ENCODE peak calls at places on chromosomes 7 and 10, in four cellular contexts. X, A, S and F are unnamed samples.

GRCh38 chr10:84933402-84933801 is 605.0 kb downstream of the CCSER2 start:
- DNase-seq in S (no peak), A (no peak), X (no peak), F (no peak)

GRCh38 chr7:44752822-44753221 is 4.2 kb downstream of the ZMIZ2 start:
- DNase-seq in S (no peak), A (no peak), X (no peak), F (no peak)

GRCh38 chr7:129225206-129225930 is 538 bp downstream of the AHCYL2 start:
- DNase-seq in X (peak; percentile 17), A (peak; percentile 77), S (no peak), F (no peak)

GRCh38 chr7:8564296-8564695 is 130.9 kb downstream of the NXPH1 start:
- DNase-seq in X (no peak), A (no peak), S (no peak), F (no peak)

GRCh38 chr7:158996214-158997109 is 140.1 kb downstream of the DYNC2I1 start:
- DNase-seq in A (no peak), S (no peak), X (no peak), F (no peak)

GRCh38 chr10:128861018-128861565 is 605.9 kb upstream of the MGMT start:
- DNase-seq in S (no peak), X (no peak), A (peak; percentile 8), F (no peak)

GRCh38 chr7:106772655-106773108 is 92.4 kb upstream of the PIK3CG start:
- DNase-seq in X (no peak), A (no peak), S (no peak), F (no peak)

GRCh38 chr7:133082390-133082766 is 488 bp upstream of the CHCHD3 start:
- DNase-seq in S (no peak), X (no peak), A (no peak), F (no peak)

GRCh38 chr10:132869621-132870020 is 72.7 kb downstream of the CFAP46 start:
- DNase-seq in A (no peak), X (no peak), S (no peak), F (no peak)

GRCh38 chr7:49866076-49866735 is 92.8 kb downstream of the VWC2 start:
- DNase-seq in X (no peak), S (no peak), A (no peak), F (no peak)

GRCh38 chr10:104309980-104310978 is 28.0 kb downstream of the ITPRIP start:
- DNase-seq in S (no peak), X (no peak), A (no peak), F (no peak)

GRCh38 chr10:129929343-129930297 is 34.5 kb downstream of the EBF3 start:
- DNase-seq in S (no peak), X (no peak), A (no peak), F (no peak)

GRCh38 chr7:39621261-39621660 is 2.1 kb upstream of the RALA start:
- DNase-seq in A (no peak), X (no peak), S (no peak), F (no peak)

GRCh38 chr7:26567263-26567662 is 275.6 kb downstream of the SNX10 start:
- DNase-seq in X (no peak), A (no peak), S (no peak), F (no peak)

GRCh38 chr10:77496941-77497420 is 140.6 kb downstream of the KCNMA1 start:
- DNase-seq in X (no peak), S (no peak), A (no peak), F (no peak)

GRCh38 chr7:52719677-52720076 is 315.8 kb upstream of the POM121L12 start:
- DNase-seq in A (no peak), X (no peak), S (no peak), F (no peak)

GRCh38 chr10:99234739-99235468 is 748 bp downstream of the HPSE2 start:
- DNase-seq in A (no peak), X (no peak), S (no peak), F (no peak)

GRCh38 chr10:67669978-67670377 is 26.0 kb downstream of the CTNNA3 start:
- DNase-seq in A (no peak), S (no peak), X (no peak), F (no peak)

GRCh38 chr7:90298145-90299038 is 22.7 kb downstream of the FAM237B start:
- DNase-seq in X (peak; percentile 63), S (peak; percentile 30), A (no peak), F (no peak)

GRCh38 chr10:3761111-3761686 is 23.8 kb downstream of the KLF6 start:
- DNase-seq in A (no peak), X (no peak), S (no peak), F (peak; percentile 76)

GRCh38 chr10:391304-391703 is 256.0 kb downstream of the ZMYND11 start:
- DNase-seq in X (no peak), A (no peak), S (peak; percentile 70), F (no peak)

GRCh38 chr10:120735773-120736371 is 115.3 kb upstream of the WDR11 start:
- DNase-seq in S (peak; percentile 22), A (no peak), X (peak; percentile 8), F (peak; percentile 7)

GRCh38 chr10:92591550-92592140 is 1.3 kb upstream of the KIF11 start:
- DNase-seq in X (peak; percentile 77), S (peak; percentile 87), A (peak; percentile 87), F (peak; percentile 75)
- TF ChIP-seq CHD2 in X (no peak), S (peak; percentile 63), A (no peak), F (peak; percentile 63)

DNA sequence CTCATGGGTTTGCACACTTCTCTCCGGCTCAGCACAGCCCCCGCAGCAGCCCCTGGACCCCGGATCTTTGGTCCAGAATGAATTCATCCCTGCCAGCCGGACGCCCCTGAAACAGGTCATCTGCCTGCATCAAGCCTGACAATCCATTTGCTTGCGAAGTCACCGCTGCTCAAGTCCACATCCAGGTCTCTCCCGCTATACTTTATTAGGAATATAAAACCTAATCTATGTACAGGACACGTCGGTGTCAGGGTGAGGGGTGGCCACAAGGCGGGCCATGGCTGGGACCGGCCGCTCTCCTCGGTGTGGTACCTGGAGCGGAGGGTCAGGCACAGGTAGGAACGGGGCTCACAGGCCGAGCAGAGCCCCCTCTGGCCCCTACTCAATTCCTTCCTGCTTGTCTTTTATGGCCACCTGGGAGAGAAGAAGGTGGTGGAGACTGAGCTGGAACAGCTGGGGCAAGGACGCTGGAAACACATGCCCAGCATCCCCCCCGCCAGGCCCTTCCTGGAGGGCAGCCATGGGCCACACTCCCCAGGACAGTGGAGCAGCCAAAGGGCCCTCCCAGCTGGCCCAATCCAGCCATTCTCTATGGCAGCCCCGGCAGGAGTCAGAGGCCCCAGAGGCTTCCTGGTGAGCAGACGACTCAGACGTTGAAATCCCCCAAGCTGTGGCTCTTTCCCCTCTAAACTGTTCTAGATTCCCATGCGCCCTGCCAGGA is 5.3 kb downstream of the POLR2J start:
- DNase-seq in S (no peak), A (peak; percentile 38), X (no peak), F (no peak)
- TF ChIP-seq CHD2 in S (no peak), A (no peak), X (no peak), F (no peak)

GRCh38 chr10:71382028-71382427 is 14.7 kb upstream of the CDH23 start:
- DNase-seq in S (no peak), X (no peak), A (no peak), F (no peak)
- TF ChIP-seq CHD2 in S (no peak), X (no peak), A (no peak), F (no peak)

DNA sequence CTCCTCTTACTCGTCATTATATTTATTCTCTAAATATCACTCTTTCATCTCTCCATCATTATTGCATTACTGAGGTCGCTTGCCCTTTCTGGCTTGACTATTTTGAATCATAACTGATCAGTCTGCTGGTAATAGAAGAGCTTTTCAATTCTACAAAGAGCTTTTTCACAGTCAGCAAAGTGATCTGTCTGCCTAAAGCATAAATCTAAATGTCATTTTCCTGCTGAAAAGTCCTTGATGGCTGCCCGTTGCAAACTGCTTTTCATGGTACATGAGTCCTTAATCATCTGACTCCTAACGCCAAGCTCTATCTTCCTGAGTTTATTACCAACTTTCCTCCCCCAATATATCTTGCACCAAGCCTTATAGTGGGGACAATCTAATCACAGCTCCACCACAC is 39.9 kb downstream of the THSD7A start:
- DNase-seq in A (no peak), X (no peak), S (no peak), F (no peak)
- TF ChIP-seq CHD2 in A (no peak), X (no peak), S (no peak), F (no peak)

GRCh38 chr10:122338609-122339441 is 35.7 kb upstream of the PLEKHA1 start:
- DNase-seq in X (no peak), S (no peak), A (no peak), F (no peak)
- TF ChIP-seq CHD2 in X (no peak), S (no peak), A (no peak), F (no peak)

GRCh38 chr10:97466755-97467154 is 20.8 kb downstream of the ZDHHC16 start:
- DNase-seq in S (no peak), A (no peak), X (no peak), F (no peak)
- TF ChIP-seq CHD2 in S (no peak), A (no peak), X (no peak), F (no peak)

DNA sequence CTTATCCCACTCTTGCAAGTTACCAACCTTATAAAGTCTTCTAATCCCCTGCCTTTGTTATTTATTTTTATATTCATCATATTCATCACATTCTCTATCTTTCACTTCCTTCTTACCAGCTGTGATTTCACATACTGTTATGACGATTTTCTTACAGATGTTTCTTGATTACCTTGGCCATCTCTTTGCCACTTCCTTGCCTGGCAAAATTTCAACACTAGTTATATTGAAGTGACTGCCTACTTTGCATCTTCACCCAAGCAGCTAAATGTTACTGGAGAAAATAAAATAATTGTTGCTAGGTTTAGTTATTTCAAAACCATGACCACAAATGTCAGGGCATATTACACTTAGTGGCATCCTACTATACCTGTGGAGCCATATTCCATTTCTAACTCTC is 8.8 kb upstream of the STEAP4 start:
- DNase-seq in X (no peak), A (no peak), S (no peak), F (no peak)
- TF ChIP-seq CHD2 in X (no peak), A (no peak), S (no peak), F (no peak)